ENCODE peak calls at places on chromosomes 13 and 19, in ten cellular contexts. W is GM23248, L is foreskin keratinocyte, G is heart right ventricle, E is neuronal stem cell, N is fibroblast of lung, R is DND-41, P is transverse colon, A is GM06990, Q is tibial nerve. X is an unnamed sample.
A peak's percentile ranks its signal among the peaks of the same experiment; 100 is the strongest.

GRCh38 chr13:49419292-49419691 is 24.6 kb downstream of the CAB39L start:
- DNase-seq in W (peak; percentile 59), L (no peak), G (no peak), E (no peak), N (peak; percentile 21), R (no peak), P (no peak), A (no peak), Q (no peak), X (no peak)

GRCh38 chr13:100842136-100842535 is 167.5 kb upstream of the TMTC4 start:
- DNase-seq in W (no peak), L (no peak), G (no peak), E (no peak), N (no peak), R (no peak), P (no peak), A (no peak), Q (no peak), X (no peak)

GRCh38 chr19:44587863-44588752 is 25.3 kb upstream of the IGSF23 start:
- DNase-seq in W (peak; percentile 90), L (peak; percentile 91), G (no peak), E (no peak), N (peak; percentile 99), R (no peak), P (no peak), A (no peak), Q (no peak), X (peak; percentile 75)

GRCh38 chr13:61777902-61778301 is 362.3 kb upstream of the PCDH20 start:
- DNase-seq in W (no peak), L (no peak), G (no peak), E (no peak), N (no peak), R (no peak), P (no peak), A (no peak), Q (no peak), X (no peak)

GRCh38 chr13:113358653-113359052 is 5.3 kb downstream of the GRTP1 start:
- DNase-seq in W (peak; percentile 31), L (no peak), G (no peak), E (no peak), N (no peak), R (no peak), P (no peak), A (no peak), Q (no peak), X (no peak)

GRCh38 chr13:77981191-77981925 is 62.7 kb upstream of the EDNRB start:
- DNase-seq in W (peak; percentile 27), L (peak; percentile 44), G (no peak), E (no peak), N (peak; percentile 59), R (no peak), P (no peak), A (no peak), Q (no peak), X (no peak)

GRCh38 chr13:85286081-85286480 is 513.1 kb downstream of the SLITRK6 start:
- DNase-seq in W (no peak), L (no peak), G (no peak), E (no peak), N (peak; percentile 36), R (no peak), P (no peak), A (no peak), Q (no peak), X (no peak)

GRCh38 chr19:56217039-56217949 is 15.2 kb downstream of the ZSCAN5C start:
- DNase-seq in W (peak; percentile 61), L (peak; percentile 83), G (peak; percentile 4), E (no peak), N (peak; percentile 11), R (peak; percentile 62), P (no peak), A (peak; percentile 9), Q (no peak), X (no peak)

GRCh38 chr19:46890423-46891170 is 29.8 kb downstream of the ARHGAP35 start:
- DNase-seq in W (peak; percentile 96), L (peak; percentile 51), G (no peak), E (no peak), N (peak; percentile 87), R (no peak), P (no peak), A (no peak), Q (no peak), X (peak; percentile 97)

GRCh38 chr19:49870309-49870901 is 3.0 kb upstream of the PNKP start:
- DNase-seq in W (no peak), L (no peak), G (no peak), E (no peak), N (no peak), R (no peak), P (no peak), A (no peak), Q (no peak), X (no peak)

GRCh38 chr13:83941669-83942335 is 59.5 kb upstream of the SLITRK1 start:
- DNase-seq in W (no peak), L (peak; percentile 95), G (no peak), E (peak; percentile 12), N (no peak), R (no peak), P (no peak), A (no peak), Q (no peak), X (no peak)

GRCh38 chr19:1027953-1028902 is 1.8 kb downstream of the CNN2 start:
- DNase-seq in W (peak; percentile 95), L (peak; percentile 69), G (peak; percentile 64), E (peak; percentile 79), N (peak; percentile 96), R (peak; percentile 74), P (peak; percentile 84), A (peak; percentile 75), Q (no peak), X (peak; percentile 76)

GRCh38 chr13:50334944-50335343 is 319.7 kb downstream of the KCNRG start:
- DNase-seq in W (no peak), L (no peak), G (no peak), E (peak; percentile 21), N (no peak), R (no peak), P (no peak), A (no peak), Q (no peak), X (no peak)

GRCh38 chr13:39766464-39767167 is 111.2 kb downstream of the COG6 start:
- DNase-seq in W (no peak), L (peak; percentile 25), G (no peak), E (no peak), N (no peak), R (no peak), P (no peak), A (no peak), Q (no peak), X (no peak)

GRCh38 chr13:60484865-60485264 is 87.8 kb downstream of the TDRD3 start:
- DNase-seq in W (no peak), L (no peak), G (no peak), E (no peak), N (no peak), R (no peak), P (no peak), A (no peak), Q (no peak), X (no peak)

GRCh38 chr13:43838909-43839308 is 40.6 kb downstream of the CCDC122 start:
- DNase-seq in W (peak; percentile 70), L (no peak), G (no peak), E (no peak), N (peak; percentile 18), R (no peak), P (no peak), A (no peak), Q (no peak), X (peak; percentile 66)

GRCh38 chr19:37981785-37982475 is 74.9 kb downstream of the SIPA1L3 start:
- DNase-seq in W (no peak), L (peak; percentile 21), G (no peak), E (no peak), N (peak; percentile 29), R (no peak), P (peak; percentile 76), A (no peak), Q (no peak), X (no peak)

GRCh38 chr19:31167695-31168094 is 181.5 kb downstream of the TSHZ3 start:
- DNase-seq in W (no peak), L (no peak), G (no peak), E (no peak), N (no peak), R (no peak), P (no peak), A (no peak), Q (no peak), X (no peak)

GRCh38 chr13:93227906-93228801 is 1.5 kb downstream of the GPC6 start:
- DNase-seq in W (peak; percentile 90), L (peak; percentile 88), G (peak; percentile 23), E (peak; percentile 89), N (peak; percentile 91), R (no peak), P (peak; percentile 32), A (peak; percentile 2), Q (peak; percentile 51), X (no peak)
- H3K27me3 ChIP-seq in W (no peaks in the 10 kb centered on the region), L (peaks cover 20% of the 10 kb centered on the region), G (no peaks in the 10 kb centered on the region), E (no peaks in the 10 kb centered on the region), N (no peaks in the 10 kb centered on the region), R (no peaks in the 10 kb centered on the region), P (peaks cover 47% of the 10 kb centered on the region), A (no peaks in the 10 kb centered on the region), Q (peaks cover 5% of the 10 kb centered on the region), X (no peaks in the 10 kb centered on the region)

GRCh38 chr19:53374288-53374687 is 8.8 kb downstream of the ZNF525 start:
- DNase-seq in W (no peak), L (no peak), G (no peak), E (no peak), N (no peak), R (no peak), P (no peak), A (no peak), Q (no peak), X (no peak)
- H3K27me3 ChIP-seq in W (no peaks in the 10 kb centered on the region), L (no peaks in the 10 kb centered on the region), G (no peaks in the 10 kb centered on the region), E (no peaks in the 10 kb centered on the region), N (no peaks in the 10 kb centered on the region), R (no peaks in the 10 kb centered on the region), P (no peaks in the 10 kb centered on the region), A (no peaks in the 10 kb centered on the region), Q (no peaks in the 10 kb centered on the region), X (no peaks in the 10 kb centered on the region)

DNA sequence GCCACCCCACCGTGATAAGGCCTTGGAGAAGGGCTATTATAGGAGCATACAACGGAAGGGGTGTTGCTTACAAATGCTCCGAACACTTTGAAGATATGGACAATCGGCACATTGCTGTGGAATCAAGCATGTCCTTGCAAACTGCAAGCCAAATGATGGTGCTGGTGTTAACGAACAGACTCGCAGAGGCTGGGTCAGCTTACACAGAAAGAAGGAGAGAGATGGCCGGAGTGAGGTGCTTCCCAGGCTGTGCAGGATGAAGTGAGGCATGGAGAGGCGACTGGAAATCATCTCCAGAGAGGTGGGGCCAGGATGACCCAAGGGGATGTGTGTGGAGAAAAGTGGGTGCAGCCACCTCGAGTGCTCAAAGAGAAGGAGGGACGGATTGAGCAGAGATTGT is 42.2 kb downstream of the HSPH1 start:
- DNase-seq in W (no peak), L (no peak), G (no peak), E (no peak), N (no peak), R (no peak), P (no peak), A (no peak), Q (no peak), X (no peak)
- H3K27me3 ChIP-seq in W (peaks cover 84% of the 10 kb centered on the region), L (peaks cover 2% of the 10 kb centered on the region), G (no peaks in the 10 kb centered on the region), E (peaks cover 24% of the 10 kb centered on the region), N (peaks cover 56% of the 10 kb centered on the region), R (peaks cover 22% of the 10 kb centered on the region), P (no peaks in the 10 kb centered on the region), A (peaks cover 5% of the 10 kb centered on the region), Q (no peaks in the 10 kb centered on the region), X (peaks cover 42% of the 10 kb centered on the region)

DNA sequence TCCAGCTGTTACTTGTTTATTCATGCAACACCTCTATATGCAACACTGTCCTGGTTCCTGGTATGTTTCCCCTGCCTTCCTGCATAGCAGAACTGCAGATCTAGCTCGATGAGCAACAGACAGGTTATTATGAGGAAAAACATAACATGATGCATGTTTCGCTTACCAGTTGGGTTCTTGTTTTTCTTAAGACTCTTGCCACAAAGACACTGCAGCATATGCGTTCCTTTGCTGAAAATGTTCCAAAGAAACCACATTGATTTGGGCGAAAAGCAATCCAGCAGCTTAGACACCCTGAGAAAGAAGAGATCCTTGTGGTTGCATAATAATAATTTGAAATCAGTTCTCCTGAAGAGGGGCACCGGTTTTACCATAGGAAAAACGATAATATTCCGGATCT is 543 bp downstream of the FGF14 start:
- DNase-seq in W (peak; percentile 31), L (peak; percentile 28), G (no peak), E (no peak), N (peak; percentile 48), R (no peak), P (no peak), A (no peak), Q (no peak), X (no peak)
- H3K27me3 ChIP-seq in W (peaks cover 46% of the 10 kb centered on the region), L (peaks cover 59% of the 10 kb centered on the region), G (no peaks in the 10 kb centered on the region), E (peaks cover 4% of the 10 kb centered on the region), N (no peaks in the 10 kb centered on the region), R (no peaks in the 10 kb centered on the region), P (peaks cover 63% of the 10 kb centered on the region), A (no peaks in the 10 kb centered on the region), Q (peaks cover 10% of the 10 kb centered on the region), X (peaks cover 16% of the 10 kb centered on the region)

X was measured in BJ.